ENCODE peak calls at places on chromosomes 6 and 20, in nine cellular contexts. R is pancreas, Y is fibroblast of pulmonary artery, W is transverse colon, A is thoracic aorta, I is fibroblast of villous mesenchyme, H is spleen, B is choroid plexus epithelial cell, M is uterus. Z is an unnamed sample.
A peak's percentile ranks its signal among the peaks of the same experiment; 100 is the strongest.

GRCh38 chr6:835476-836160 is 142.7 kb upstream of the EXOC2 start:
- DNase-seq in R (no peak), Y (no peak), W (no peak), A (no peak), I (peak; percentile 49), H (no peak), B (peak; percentile 32), M (no peak), Z (no peak)

GRCh38 chr6:56803594-56803993 is 151.3 kb upstream of the BEND6 start:
- DNase-seq in R (no peak), Y (peak; percentile 70), W (no peak), A (no peak), I (peak; percentile 69), H (no peak), B (peak; percentile 85), M (no peak), Z (no peak)

GRCh38 chr6:132234356-132234755 is 166.9 kb downstream of the MOXD1 start:
- DNase-seq in R (no peak), Y (no peak), W (no peak), A (no peak), I (no peak), H (no peak), B (no peak), M (no peak), Z (no peak)

GRCh38 chr6:152189736-152190135 is 382.3 kb downstream of the ESR1 start:
- DNase-seq in R (no peak), Y (peak; percentile 65), W (no peak), A (no peak), I (no peak), H (no peak), B (peak; percentile 43), M (no peak), Z (no peak)

GRCh38 chr6:40640591-40641293 is 53.6 kb upstream of the LRFN2 start:
- DNase-seq in R (no peak), Y (peak; percentile 1), W (no peak), A (no peak), I (no peak), H (no peak), B (peak; percentile 21), M (peak; percentile 21), Z (no peak)

GRCh38 chr6:3759656-3760245 is 8.2 kb upstream of the PXDC1 start:
- DNase-seq in R (no peak), Y (peak; percentile 66), W (no peak), A (no peak), I (peak; percentile 73), H (no peak), B (peak; percentile 88), M (no peak), Z (no peak)

GRCh38 chr6:44966449-44967091 is 361.6 kb upstream of the RUNX2 start:
- DNase-seq in R (no peak), Y (peak; percentile 70), W (no peak), A (no peak), I (peak; percentile 66), H (no peak), B (peak; percentile 82), M (no peak), Z (no peak)

GRCh38 chr6:67646550-67646949 is 988.5 kb upstream of the ADGRB3 start:
- DNase-seq in R (no peak), Y (no peak), W (no peak), A (no peak), I (no peak), H (no peak), B (no peak), M (no peak), Z (no peak)

GRCh38 chr20:50541606-50542041 is 31.4 kb downstream of the PTPN1 start:
- DNase-seq in R (no peak), Y (no peak), W (no peak), A (no peak), I (no peak), H (peak; percentile 73), B (peak; percentile 43), M (no peak), Z (no peak)

GRCh38 chr6:38354905-38355304 is 284.8 kb downstream of the BTBD9 start:
- DNase-seq in R (no peak), Y (no peak), W (no peak), A (no peak), I (no peak), H (no peak), B (no peak), M (no peak), Z (no peak)

GRCh38 chr6:131638013-131638412 is 911 bp downstream of the ENPP3 start:
- DNase-seq in R (no peak), Y (no peak), W (no peak), A (no peak), I (no peak), H (no peak), B (no peak), M (no peak), Z (no peak)

GRCh38 chr6:74170118-74170517 is 474.1 kb downstream of the CD109 start:
- DNase-seq in R (no peak), Y (peak; percentile 34), W (no peak), A (no peak), I (peak; percentile 92), H (no peak), B (peak; percentile 44), M (no peak), Z (no peak)

GRCh38 chr6:148407372-148407771 is 64.7 kb downstream of the SASH1 start:
- DNase-seq in R (no peak), Y (peak; percentile 93), W (no peak), A (peak; percentile 39), I (peak; percentile 88), H (no peak), B (peak; percentile 91), M (peak; percentile 27), Z (no peak)

GRCh38 chr20:9301129-9302072 is 213.0 kb upstream of the LAMP5 start:
- DNase-seq in R (no peak), Y (peak; percentile 89), W (peak; percentile 11), A (no peak), I (peak; percentile 52), H (no peak), B (peak; percentile 80), M (no peak), Z (no peak)

GRCh38 chr6:122747573-122747972 is 31.9 kb upstream of the FABP7 start:
- DNase-seq in R (no peak), Y (no peak), W (no peak), A (no peak), I (no peak), H (no peak), B (no peak), M (no peak), Z (no peak)

GRCh38 chr6:158142789-158143188 is 25.3 kb downstream of the SERAC1 start:
- DNase-seq in R (no peak), Y (peak; percentile 80), W (no peak), A (no peak), I (peak; percentile 33), H (no peak), B (peak; percentile 62), M (no peak), Z (no peak)

GRCh38 chr6:2110504-2110903 is 134.9 kb downstream of the GMDS start:
- DNase-seq in R (no peak), Y (peak; percentile 29), W (no peak), A (peak; percentile 35), I (peak; percentile 13), H (no peak), B (peak; percentile 77), M (no peak), Z (no peak)

GRCh38 chr6:104525677-104526322 is 333.9 kb downstream of the HACE1 start:
- DNase-seq in R (peak; percentile 73), Y (peak; percentile 92), W (peak; percentile 66), A (peak; percentile 29), I (peak; percentile 83), H (peak; percentile 88), B (peak; percentile 90), M (peak; percentile 39), Z (peak; percentile 75)

GRCh38 chr6:104526383-104526782 is 333.3 kb downstream of the HACE1 start:
- DNase-seq in R (no peak), Y (peak; percentile 49), W (no peak), A (no peak), I (peak; percentile 54), H (no peak), B (peak; percentile 52), M (no peak), Z (no peak)

GRCh38 chr6:104527311-104527710 is 332.4 kb downstream of the HACE1 start:
- DNase-seq in R (no peak), Y (no peak), W (no peak), A (no peak), I (no peak), H (no peak), B (no peak), M (no peak), Z (no peak)

GRCh38 chr6:104531591-104531990 is 328.1 kb downstream of the HACE1 start:
- DNase-seq in R (no peak), Y (no peak), W (no peak), A (no peak), I (no peak), H (no peak), B (no peak), M (no peak), Z (no peak)

GRCh38 chr6:104527761-104528415 is 331.8 kb downstream of the HACE1 start:
- DNase-seq in R (no peak), Y (peak; percentile 77), W (peak; percentile 45), A (peak; percentile 11), I (peak; percentile 64), H (no peak), B (peak; percentile 77), M (peak; percentile 14), Z (no peak)
- TF ChIP-seq CTCF in R (no peak), Y (peak; percentile 45), W (peak; percentile 35), A (peak; percentile 22), I (peak; percentile 60), H (no peak), B (peak; percentile 74), M (no peak), Z (peak; percentile 62)

GRCh38 chr6:27809939-27810767 is 102.0 kb downstream of the OR2B2 start:
- DNase-seq in R (peak; percentile 55), Y (peak; percentile 99), W (peak; percentile 89), A (no peak), I (peak; percentile 98), H (peak; percentile 93), B (peak; percentile 99), M (peak; percentile 69), Z (no peak)
- TF ChIP-seq CTCF in R (no peak), Y (peak; percentile 11), W (no peak), A (no peak), I (no peak), H (no peak), B (peak; percentile 40), M (no peak), Z (no peak)

GRCh38 chr20:52313335-52313963 is 121.9 kb upstream of the ZFP64 start:
- DNase-seq in R (no peak), Y (peak; percentile 60), W (no peak), A (no peak), I (peak; percentile 41), H (no peak), B (peak; percentile 59), M (no peak), Z (no peak)
- TF ChIP-seq CTCF in R (peak; percentile 12), Y (peak; percentile 62), W (no peak), A (no peak), I (peak; percentile 60), H (peak; percentile 22), B (peak; percentile 67), M (peak; percentile 34), Z (peak; percentile 71)

DNA sequence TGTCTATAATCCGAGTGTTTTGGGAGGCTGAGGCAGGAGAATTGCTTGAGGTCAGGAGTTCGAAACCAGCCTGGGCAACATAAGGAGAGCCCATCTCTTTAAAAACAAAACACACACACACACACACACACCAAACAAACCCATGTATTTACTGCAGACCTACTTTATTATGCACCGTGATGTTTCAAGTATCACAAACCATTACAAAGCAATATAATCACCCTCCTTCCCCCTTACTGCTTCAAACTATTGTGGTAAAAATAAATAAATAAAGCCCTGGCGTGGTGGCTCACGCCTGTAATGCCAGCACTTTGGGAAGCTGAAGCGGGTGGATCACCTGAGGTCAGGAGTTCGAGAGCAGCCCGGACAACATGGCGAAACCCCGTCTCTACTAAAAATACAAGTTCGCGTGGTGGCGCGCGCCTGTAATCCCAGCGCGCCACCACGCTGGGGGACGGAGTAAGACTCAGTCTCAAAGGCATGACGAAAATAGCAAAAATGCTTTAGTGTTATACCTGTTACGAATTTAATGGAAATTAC is 1.5 kb downstream of the TBCC start:
- DNase-seq in R (no peak), Y (no peak), W (no peak), A (no peak), I (peak; percentile 19), H (no peak), B (no peak), M (no peak), Z (no peak)
- TF ChIP-seq CTCF in R (no peak), Y (no peak), W (no peak), A (no peak), I (no peak), H (no peak), B (no peak), M (no peak), Z (no peak)

Z was measured in type B pancreatic cell.